ENCODE peak calls at places on chromosomes 4 and X, in seven cellular contexts. O is H1, Y is GM12878, L is HepG2, G is SK-N-SH, V is NT2/D1, S is K562. R is an unnamed sample. For H3K27me3, the result is how much of the 10 kb centered on the place peaks cover.

GRCh38 chr4:139278956-139279722 is 886 bp downstream of the MGARP start:
- DNase-seq in L (no peak), V (no peak), O (peak), G (peak), Y (no peak), S (no peak), R (no peak)

GRCh38 chr4:132123870-132124623 is 1025.0 kb upstream of the PCDH10 start:
- DNase-seq in G (no peak), O (peak), Y (peak), L (no peak), V (no peak), S (peak), R (peak)

GRCh38 chrX:44042124-44042523 is 68.9 kb upstream of the NDP start:
- DNase-seq in Y (no peak), V (no peak), O (no peak), L (no peak), S (no peak), G (no peak), R (no peak)

GRCh38 chrX:54208531-54208930 is 25.5 kb upstream of the FAM120C start:
- DNase-seq in O (no peak), L (no peak), V (no peak), S (no peak), Y (no peak), G (no peak), R (no peak)

GRCh38 chrX:109585488-109585887 is 39.5 kb downstream of the KCNE5 start:
- DNase-seq in L (no peak), G (no peak), O (no peak), V (no peak), Y (no peak), S (no peak), R (no peak)

GRCh38 chr4:141002323-141002805 is 130.9 kb downstream of the RNF150 start:
- DNase-seq in Y (no peak), L (no peak), S (no peak), O (no peak), V (no peak), G (no peak), R (no peak)

GRCh38 chr4:183721207-183722081 is 62.4 kb downstream of the TRAPPC11 start:
- DNase-seq in S (peak), O (peak), G (peak), L (peak), V (peak), Y (no peak), R (no peak)

GRCh38 chrX:131704136-131704695 is 160.3 kb downstream of the OR13H1 start:
- DNase-seq in O (no peak), S (peak), G (peak), L (no peak), V (no peak), Y (peak), R (no peak)

GRCh38 chr4:164097119-164097518 is 602.6 kb downstream of the TMA16 start:
- DNase-seq in V (no peak), G (no peak), Y (no peak), L (no peak), O (no peak), S (no peak), R (no peak)

GRCh38 chrX:23883737-23884354 is 23.9 kb downstream of the APOO start:
- DNase-seq in S (peak), O (no peak), L (peak), V (no peak), Y (no peak), G (no peak), R (peak)

GRCh38 chr4:141669501-141669900 is 33.1 kb downstream of the IL15 start:
- DNase-seq in S (no peak), O (no peak), G (no peak), V (no peak), Y (no peak), L (no peak), R (no peak)

GRCh38 chr4:174314770-174315169 is 31.1 kb downstream of the CEP44 start:
- DNase-seq in V (peak), G (no peak), S (peak), L (no peak), O (no peak), Y (no peak), R (no peak)

GRCh38 chr4:140300271-140300970 is 73.0 kb upstream of the SCOC start:
- DNase-seq in L (no peak), G (no peak), O (peak), V (no peak), S (no peak), Y (no peak), R (peak)

GRCh38 chr4:156241896-156242295 is 288.2 kb upstream of the CTSO start:
- DNase-seq in S (no peak), V (no peak), O (no peak), Y (no peak), L (no peak), G (no peak), R (no peak)
- H3K4me3 ChIP-seq in S (no peak), V (no peak), O (no peak), Y (no peak), L (no peak), G (no peak), R (no peak)

DNA sequence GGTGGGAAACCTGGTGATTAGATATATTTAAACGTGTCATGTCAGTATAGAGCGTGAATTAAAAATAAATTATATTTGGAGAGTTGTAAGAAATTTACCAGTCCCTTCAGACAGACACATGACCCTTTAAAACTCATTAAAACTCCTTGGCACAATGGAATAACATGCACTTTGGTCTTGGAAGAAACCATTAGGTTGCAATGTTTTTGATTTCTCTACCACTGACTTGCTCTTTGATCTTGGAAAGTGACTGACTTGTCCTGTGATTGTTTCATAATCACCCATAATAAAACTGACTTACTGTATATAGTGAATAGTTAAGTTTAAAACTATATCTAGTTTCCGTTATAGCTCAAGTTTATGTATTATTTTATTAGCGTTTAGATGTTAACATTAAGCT is 35.8 kb downstream of the FHL1 start:
- DNase-seq in L (no peak), S (no peak), Y (no peak), V (no peak), O (no peak), G (no peak), R (no peak)
- H3K27me3 ChIP-seq in L (under half), S (under half), Y (under half), V (under half), O (under half), G (under half), R (under half)

DNA sequence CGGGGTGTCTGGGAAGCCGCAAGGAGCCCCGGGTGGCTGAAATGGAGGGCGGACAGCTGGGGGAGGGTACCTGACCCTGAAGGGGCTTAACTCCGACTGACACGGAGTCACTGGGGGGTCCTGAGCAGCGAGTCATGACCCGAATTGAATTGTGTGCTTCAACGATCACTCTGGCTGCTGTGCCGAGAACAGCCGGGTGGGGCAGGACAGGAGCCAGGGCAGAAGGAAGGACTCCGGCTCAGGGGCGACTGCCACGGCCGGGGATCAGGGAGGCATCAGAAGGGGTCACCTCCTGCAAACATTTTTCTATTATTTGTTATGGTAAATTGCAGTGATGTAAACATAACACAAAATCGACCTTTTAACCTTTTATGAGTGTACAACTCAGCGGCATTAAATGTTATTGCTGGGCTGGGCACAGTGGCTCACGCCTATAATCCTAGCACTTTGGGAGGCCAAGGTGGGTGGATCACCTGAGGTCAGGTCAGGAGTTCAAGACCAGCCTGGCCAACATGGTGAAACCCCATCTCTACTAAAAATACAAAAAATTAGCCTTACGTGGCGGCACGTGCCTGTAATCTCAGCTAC is 21.6 kb downstream of the ZFYVE28 start:
- DNase-seq in S (no peak), O (no peak), V (no peak), G (no peak), L (no peak), Y (no peak), R (no peak)
- TF ChIP-seq YY1 in S (no peak), O (no peak), V (no peak), G (no peak), L (no peak), Y (no peak), R (no peak)

GRCh38 chr4:168639914-168640313 is 143.1 kb downstream of the PALLD start:
- DNase-seq in O (no peak), L (no peak), V (no peak), Y (no peak), S (no peak), G (no peak), R (no peak)

GRCh38 chr4:168643796-168644159 is 146.9 kb downstream of the PALLD start:
- DNase-seq in Y (no peak), S (no peak), L (no peak), G (no peak), O (no peak), V (no peak), R (no peak)

GRCh38 chr4:168641811-168642140 is 144.9 kb downstream of the PALLD start:
- DNase-seq in G (no peak), S (no peak), V (no peak), O (no peak), Y (no peak), L (no peak), R (no peak)

GRCh38 chr4:168645933-168646768 is 149.3 kb downstream of the PALLD start:
- DNase-seq in S (no peak), O (no peak), Y (no peak), V (no peak), L (no peak), G (peak), R (no peak)

DNA sequence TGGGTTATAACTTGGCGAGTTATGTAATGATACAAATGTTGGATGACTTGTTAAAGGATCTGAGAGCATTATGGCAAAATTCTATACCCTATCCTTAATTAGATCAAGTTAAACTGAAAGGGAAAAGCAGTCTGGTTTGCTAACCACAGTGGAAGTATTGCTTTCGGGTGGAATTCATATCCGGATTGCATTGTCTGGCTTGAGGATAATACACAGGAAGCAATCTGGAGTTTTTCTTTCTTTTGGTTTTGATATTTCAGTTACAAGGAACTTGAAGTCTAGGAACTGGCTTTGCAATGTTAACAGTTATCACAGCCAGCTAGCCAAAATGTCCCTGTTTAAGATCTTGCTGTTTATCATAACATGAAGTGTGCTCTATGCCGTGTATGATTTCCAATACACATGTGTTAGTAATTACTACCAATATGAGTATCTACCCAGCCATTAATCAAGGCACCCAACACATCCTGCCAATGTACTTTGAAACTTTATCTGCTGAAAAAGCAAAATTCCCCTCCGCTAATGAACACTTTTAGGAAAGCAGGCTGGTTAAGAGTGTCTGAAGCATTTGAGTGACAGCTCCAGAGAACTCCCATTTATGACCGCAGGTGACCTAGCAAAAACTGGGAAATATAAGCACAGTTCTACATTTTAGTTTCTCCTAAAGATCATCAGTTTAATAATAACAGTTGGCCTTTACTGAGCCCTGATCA is 146.4 kb downstream of the PALLD start:
- DNase-seq in Y (no peak), G (peak), L (no peak), S (no peak), O (no peak), V (no peak), R (no peak)
- H3K4me3 ChIP-seq in Y (no peak), G (peak), L (no peak), S (no peak), O (no peak), V (no peak), R (no peak)

DNA sequence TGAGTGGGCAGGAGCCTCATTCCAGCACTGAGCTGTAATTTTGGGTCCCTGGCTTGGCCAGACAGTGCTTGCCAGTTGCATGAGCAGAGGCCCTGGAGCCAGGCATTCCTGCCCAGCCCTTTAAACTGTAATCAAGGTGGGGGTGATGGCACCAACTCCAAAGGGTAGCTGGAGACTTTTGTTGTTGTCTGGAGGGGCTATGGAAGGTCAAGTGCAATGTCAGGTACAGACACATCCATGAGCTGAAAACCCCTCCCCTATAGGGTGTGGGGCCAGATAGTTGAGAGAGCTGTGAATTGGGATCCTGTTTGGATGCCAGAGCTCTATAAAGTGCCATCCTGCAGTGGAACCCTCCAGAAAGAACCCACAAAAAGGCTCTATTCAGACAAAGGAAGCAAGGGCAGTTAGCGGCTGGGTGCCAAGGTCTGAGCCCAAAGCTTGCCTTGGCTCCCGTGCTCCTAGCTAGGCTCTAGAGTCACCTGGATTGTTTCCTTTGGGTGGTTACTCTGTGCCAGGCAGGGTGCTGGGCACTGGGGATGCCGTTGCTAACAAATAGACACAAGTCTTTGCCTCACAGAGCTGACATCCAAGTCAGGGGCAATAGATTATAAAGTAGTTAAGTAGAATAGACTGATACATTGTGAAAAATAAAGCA is 163.0 kb downstream of the EFNB1 start:
- DNase-seq in G (no peak), S (no peak), V (no peak), L (no peak), O (no peak), Y (no peak), R (no peak)
- H3K27me3 ChIP-seq in G (under half), S (under half), V (under half), L (under half), O (under half), Y (under half), R (under half)

GRCh38 chrX:70089575-70090297 is 27.5 kb downstream of the OTUD6A start:
- DNase-seq in Y (no peak), L (no peak), O (no peak), V (no peak), S (no peak), G (no peak), R (no peak)
- TF ChIP-seq YY1 in Y (no peak), L (no peak), O (no peak), V (no peak), S (no peak), G (no peak), R (no peak)

DNA sequence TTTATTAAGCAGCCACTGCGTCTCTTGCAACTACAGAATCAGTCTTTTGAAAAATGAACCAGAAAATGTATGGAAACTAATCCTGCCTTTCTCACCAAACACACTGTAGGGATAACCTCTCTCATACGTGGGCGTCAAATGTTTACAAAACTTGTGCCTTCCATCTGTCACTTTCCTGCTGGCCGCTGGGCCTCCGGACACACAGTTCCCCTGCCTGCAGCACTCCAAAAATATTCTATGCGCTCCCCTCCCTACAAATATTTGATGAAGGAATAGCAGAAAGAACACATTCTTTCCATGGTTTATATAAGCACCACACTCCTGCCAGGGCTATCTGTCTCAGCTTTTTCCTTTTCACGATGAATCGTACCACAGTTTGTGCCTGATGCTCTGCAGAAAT is 14.9 kb upstream of the CYTL1 start:
- DNase-seq in G (no peak), L (no peak), S (no peak), Y (no peak), V (no peak), O (no peak), R (no peak)
- H3K4me3 ChIP-seq in G (no peak), L (no peak), S (no peak), Y (no peak), V (no peak), O (no peak), R (no peak)

DNA sequence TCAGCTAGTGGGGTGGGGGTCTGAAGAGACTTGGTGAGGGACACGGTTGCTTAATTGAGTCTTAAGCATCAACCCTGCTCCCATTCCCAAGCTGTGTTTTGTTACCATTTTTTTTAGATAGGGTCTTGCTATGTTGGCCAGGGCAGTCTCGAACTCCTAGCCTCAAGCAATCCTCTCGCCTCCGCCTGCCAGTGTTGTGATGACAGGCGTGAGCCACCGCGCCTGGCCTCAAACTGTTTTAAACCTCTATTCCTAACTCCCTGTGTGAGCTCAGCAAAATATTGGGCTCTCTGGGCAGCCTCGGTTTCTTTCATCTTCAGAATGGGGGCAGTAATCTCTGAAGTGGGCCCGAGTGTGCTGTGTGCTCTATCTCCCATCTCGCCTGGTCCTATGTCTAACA is 26.3 kb upstream of the BCORL1 start:
- DNase-seq in S (no peak), Y (no peak), O (no peak), V (no peak), L (no peak), G (no peak), R (no peak)
- H3K27me3 ChIP-seq in S (under half), Y (under half), O (under half), V (under half), L (under half), G (under half), R (under half)

GRCh38 chr4:26621366-26621765 is 37.5 kb downstream of the TBC1D19 start:
- DNase-seq in L (no peak), O (no peak), V (no peak), S (no peak), Y (no peak), G (no peak), R (no peak)

GRCh38 chr4:26624042-26624441 is 40.2 kb downstream of the TBC1D19 start:
- DNase-seq in S (no peak), L (no peak), O (no peak), G (no peak), Y (no peak), V (no peak), R (no peak)

GRCh38 chr4:26619784-26620183 is 35.9 kb downstream of the TBC1D19 start:
- DNase-seq in S (no peak), O (no peak), Y (no peak), V (no peak), L (no peak), G (no peak), R (no peak)

GRCh38 chr4:26622913-26623312 is 39.0 kb downstream of the TBC1D19 start:
- DNase-seq in G (no peak), O (no peak), L (no peak), Y (no peak), S (no peak), V (no peak), R (no peak)
- TF ChIP-seq YY1 in G (no peak), O (no peak), L (no peak), Y (no peak), S (no peak), V (no peak), R (no peak)

R was measured in HCT116.